ENCODE peak calls at places on chromosome 18, in ten cellular contexts. W, I, A, E, H, Z, T, P, K and Q are unnamed samples.

GRCh38 chr18:74294526-74294925 is 2.8 kb upstream of the CYB5A start:
- DNase-seq in P (no peak), A (no peak), I (no peak), W (no peak), T (no peak), Z (peak), H (no peak), K (no peak), E (no peak), Q (no peak)

GRCh38 chr18:4181882-4182568 is 273.1 kb downstream of the DLGAP1 start:
- DNase-seq in Z (no peak), T (no peak), W (no peak), H (no peak), K (peak), E (no peak), P (no peak), I (no peak), A (no peak), Q (no peak)

GRCh38 chr18:6629635-6630140 is 99.8 kb upstream of the ARHGAP28 start:
- DNase-seq in I (no peak), P (peak), A (no peak), Z (peak), H (peak), E (no peak), T (peak), K (no peak), W (no peak), Q (peak)

GRCh38 chr18:64405161-64405560 is 256.3 kb upstream of the LINC00305 start:
- DNase-seq in I (no peak), E (no peak), T (peak), Z (no peak), P (no peak), A (no peak), K (no peak), H (peak), W (no peak), Q (no peak)

GRCh38 chr18:7945882-7946281 is 378.8 kb downstream of the PTPRM start:
- DNase-seq in A (no peak), W (no peak), Z (peak), H (peak), I (no peak), K (peak), T (peak), E (no peak), P (peak), Q (peak)

GRCh38 chr18:23131693-23132319 is 3.5 kb upstream of the CABLES1 start:
- DNase-seq in E (no peak), Z (peak), I (peak), W (peak), A (peak), P (peak), T (peak), K (peak), H (peak), Q (peak)

GRCh38 chr18:37577051-37577611 is 11.5 kb upstream of the CELF4 start:
- DNase-seq in A (no peak), H (no peak), E (peak), P (no peak), W (no peak), K (no peak), T (no peak), I (no peak), Z (no peak), Q (no peak)

GRCh38 chr18:79528296-79528695 is 132.6 kb downstream of the NFATC1 start:
- DNase-seq in Z (no peak), E (peak), H (no peak), T (no peak), I (no peak), A (no peak), W (no peak), P (no peak), K (no peak), Q (no peak)

GRCh38 chr18:31596081-31596872 is 4.6 kb downstream of the TTR start:
- DNase-seq in T (no peak), K (peak), P (no peak), E (no peak), A (no peak), I (no peak), W (no peak), Z (no peak), H (peak), Q (peak)

GRCh38 chr18:76499596-76500340 is 4.7 kb upstream of the ZNF516 start:
- DNase-seq in K (no peak), W (no peak), I (no peak), Z (no peak), E (no peak), A (no peak), P (no peak), T (no peak), H (no peak), Q (no peak)